ENCODE peak calls at places on chromosome 18, in six cellular contexts. One of them, this sample, is unnamed.

GRCh38 chr18:4181882-4182568 is 273.1 kb downstream of the DLGAP1 start:
- DNase-seq in RWPE1: no peak
- DNase-seq in A549: peak; percentile 8
- DNase-seq in choroid plexus epithelial cell: no peak
- DNase-seq in ovary: no peak
- DNase-seq in mesothelial cell of epicardium: no peak
- DNase-seq in this sample: no peak

GRCh38 chr18:13427354-13427753 is 208.8 kb downstream of the LDLRAD4 start:
- DNase-seq in mesothelial cell of epicardium: no peak
- DNase-seq in RWPE1: no peak
- DNase-seq in ovary: no peak
- DNase-seq in A549: no peak
- DNase-seq in choroid plexus epithelial cell: no peak
- DNase-seq in this sample: no peak

GRCh38 chr18:36095936-36096519 is 28.7 kb upstream of the RPRD1A start:
- DNase-seq in ovary: no peak
- DNase-seq in A549: peak; percentile 69
- DNase-seq in choroid plexus epithelial cell: peak; percentile 90
- DNase-seq in RWPE1: peak; percentile 17
- DNase-seq in mesothelial cell of epicardium: no peak
- DNase-seq in this sample: no peak

GRCh38 chr18:9673296-9674251 is 34.5 kb upstream of the RAB31 start:
- DNase-seq in mesothelial cell of epicardium: no peak
- DNase-seq in A549: peak; percentile 97
- DNase-seq in RWPE1: peak; percentile 95
- DNase-seq in choroid plexus epithelial cell: peak; percentile 64
- DNase-seq in ovary: no peak
- DNase-seq in this sample: no peak

GRCh38 chr18:35038029-35038428 is 3.2 kb upstream of the MAPRE2 start:
- DNase-seq in choroid plexus epithelial cell: no peak
- DNase-seq in mesothelial cell of epicardium: no peak
- DNase-seq in RWPE1: no peak
- DNase-seq in ovary: no peak
- DNase-seq in A549: no peak
- DNase-seq in this sample: no peak

GRCh38 chr18:14189858-14190257 is 57.6 kb upstream of the ZNF519 start:
- DNase-seq in A549: peak; percentile 91
- DNase-seq in choroid plexus epithelial cell: peak; percentile 32
- DNase-seq in mesothelial cell of epicardium: no peak
- DNase-seq in ovary: no peak
- DNase-seq in RWPE1: no peak
- DNase-seq in this sample: no peak

GRCh38 chr18:74284501-74285004 is 7.2 kb downstream of the CYB5A start:
- DNase-seq in A549: no peak
- DNase-seq in RWPE1: no peak
- DNase-seq in choroid plexus epithelial cell: no peak
- DNase-seq in ovary: peak; percentile 51
- DNase-seq in mesothelial cell of epicardium: no peak
- DNase-seq in this sample: no peak

GRCh38 chr18:72898870-72899840 is 31.4 kb upstream of the NETO1 start:
- DNase-seq in mesothelial cell of epicardium: no peak
- DNase-seq in choroid plexus epithelial cell: no peak
- DNase-seq in RWPE1: no peak
- DNase-seq in A549: no peak
- DNase-seq in ovary: no peak
- DNase-seq in this sample: no peak

GRCh38 chr18:76977681-76978234 is 154.8 kb downstream of the MBP start:
- DNase-seq in ovary: no peak
- DNase-seq in choroid plexus epithelial cell: peak; percentile 61
- DNase-seq in A549: no peak
- DNase-seq in RWPE1: no peak
- DNase-seq in mesothelial cell of epicardium: no peak
- DNase-seq in this sample: no peak

GRCh38 chr18:24831871-24832665 is 371.6 kb downstream of the HRH4 start:
- DNase-seq in RWPE1: no peak
- DNase-seq in ovary: no peak
- DNase-seq in choroid plexus epithelial cell: no peak
- DNase-seq in mesothelial cell of epicardium: no peak
- DNase-seq in A549: no peak
- DNase-seq in this sample: no peak

GRCh38 chr18:45275367-45276113 is 339.7 kb upstream of the SLC14A2 start:
- DNase-seq in mesothelial cell of epicardium: no peak
- DNase-seq in choroid plexus epithelial cell: peak; percentile 67
- DNase-seq in ovary: no peak
- DNase-seq in A549: peak; percentile 11
- DNase-seq in RWPE1: no peak
- DNase-seq in this sample: no peak

GRCh38 chr18:13791181-13791580 is 32.8 kb upstream of the MC5R start:
- DNase-seq in choroid plexus epithelial cell: no peak
- DNase-seq in A549: peak; percentile 3
- DNase-seq in ovary: no peak
- DNase-seq in RWPE1: peak; percentile 56
- DNase-seq in mesothelial cell of epicardium: no peak
- DNase-seq in this sample: no peak

GRCh38 chr18:6414118-6414722 is 491 bp downstream of the L3MBTL4 start:
- DNase-seq in RWPE1: peak; percentile 8
- DNase-seq in ovary: peak; percentile 84
- DNase-seq in A549: no peak
- DNase-seq in choroid plexus epithelial cell: peak; percentile 16
- DNase-seq in mesothelial cell of epicardium: peak; percentile 73
- DNase-seq in this sample: peak; percentile 29

GRCh38 chr18:7070466-7070865 is 47.1 kb downstream of the LAMA1 start:
- DNase-seq in ovary: no peak
- DNase-seq in mesothelial cell of epicardium: no peak
- DNase-seq in A549: no peak
- DNase-seq in choroid plexus epithelial cell: no peak
- DNase-seq in RWPE1: no peak
- DNase-seq in this sample: no peak

GRCh38 chr18:53254265-53254664 is 914.3 kb downstream of the DCC start:
- DNase-seq in choroid plexus epithelial cell: no peak
- DNase-seq in A549: no peak
- DNase-seq in ovary: no peak
- DNase-seq in mesothelial cell of epicardium: no peak
- DNase-seq in RWPE1: no peak
- DNase-seq in this sample: no peak

GRCh38 chr18:6543330-6543908 is 128.7 kb upstream of the L3MBTL4 start:
- DNase-seq in A549: peak; percentile 12
- DNase-seq in RWPE1: peak; percentile 24
- DNase-seq in choroid plexus epithelial cell: peak; percentile 73
- DNase-seq in ovary: no peak
- DNase-seq in mesothelial cell of epicardium: no peak
- DNase-seq in this sample: no peak

GRCh38 chr18:30381826-30382225 is 660.7 kb downstream of the DSC3 start:
- DNase-seq in choroid plexus epithelial cell: no peak
- DNase-seq in mesothelial cell of epicardium: no peak
- DNase-seq in A549: no peak
- DNase-seq in RWPE1: no peak
- DNase-seq in ovary: no peak
- DNase-seq in this sample: no peak

DNA sequence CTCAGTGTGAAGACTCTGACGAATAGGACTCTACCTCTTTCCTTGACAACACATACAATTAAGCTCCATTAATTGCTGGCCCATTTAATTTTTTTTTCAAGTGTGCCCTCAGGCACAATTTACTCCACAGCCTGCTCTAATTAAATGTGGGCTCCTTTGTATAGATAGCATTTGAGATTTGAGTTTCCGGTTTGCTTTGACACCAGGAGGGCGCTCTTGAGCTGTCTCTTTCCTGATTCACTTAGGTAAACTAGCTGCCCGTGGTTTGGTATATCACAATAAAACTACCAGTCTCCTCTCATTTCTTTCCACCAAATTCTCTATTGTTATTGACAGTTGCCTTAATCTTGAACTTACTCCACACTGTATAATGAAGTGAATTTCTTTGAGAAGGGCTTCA is 666.0 kb downstream of the DSC3 start:
- DNase-seq in RWPE1: no peak
- DNase-seq in mesothelial cell of epicardium: no peak
- DNase-seq in A549: peak; percentile 10
- DNase-seq in ovary: no peak
- DNase-seq in choroid plexus epithelial cell: no peak
- DNase-seq in this sample: no peak
- TF ChIP-seq CTCF in RWPE1: no peak
- TF ChIP-seq CTCF in mesothelial cell of epicardium: no peak
- TF ChIP-seq CTCF in A549: no peak
- TF ChIP-seq CTCF in ovary: no peak
- TF ChIP-seq CTCF in choroid plexus epithelial cell: no peak
- TF ChIP-seq CTCF in this sample: no peak

GRCh38 chr18:21132398-21132918 is 20.8 kb upstream of the ROCK1 start:
- DNase-seq in mesothelial cell of epicardium: no peak
- DNase-seq in ovary: no peak
- DNase-seq in A549: no peak
- DNase-seq in RWPE1: no peak
- DNase-seq in choroid plexus epithelial cell: no peak
- DNase-seq in this sample: no peak

GRCh38 chr18:21129586-21130216 is 18.1 kb upstream of the ROCK1 start:
- DNase-seq in choroid plexus epithelial cell: peak; percentile 55
- DNase-seq in A549: no peak
- DNase-seq in ovary: no peak
- DNase-seq in mesothelial cell of epicardium: no peak
- DNase-seq in RWPE1: no peak
- DNase-seq in this sample: no peak

GRCh38 chr18:21131698-21132230 is 20.2 kb upstream of the ROCK1 start:
- DNase-seq in A549: no peak
- DNase-seq in choroid plexus epithelial cell: no peak
- DNase-seq in mesothelial cell of epicardium: no peak
- DNase-seq in RWPE1: no peak
- DNase-seq in ovary: no peak
- DNase-seq in this sample: no peak

DNA sequence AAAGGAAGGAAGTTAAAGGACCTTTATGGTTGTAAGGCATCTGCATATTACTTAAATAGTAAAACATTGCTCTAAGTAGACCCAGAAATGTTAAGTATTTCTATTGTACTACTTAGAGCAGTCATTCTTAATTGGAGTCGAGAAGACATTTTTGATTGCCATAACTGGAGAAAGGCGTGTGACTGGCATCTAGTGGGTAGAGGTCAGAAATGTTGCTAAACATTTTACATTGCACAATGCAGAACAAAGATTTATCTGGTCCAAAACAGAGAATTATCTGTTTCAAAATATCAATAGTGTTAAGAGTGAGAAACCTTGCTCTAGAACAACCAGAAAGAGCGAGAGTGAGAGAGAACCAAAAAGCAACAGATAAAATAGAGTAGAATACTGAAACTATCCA is 23.3 kb upstream of the ROCK1 start:
- DNase-seq in A549: peak; percentile 7
- DNase-seq in choroid plexus epithelial cell: peak; percentile 49
- DNase-seq in mesothelial cell of epicardium: no peak
- DNase-seq in RWPE1: no peak
- DNase-seq in ovary: no peak
- DNase-seq in this sample: no peak
- TF ChIP-seq CTCF in A549: no peak
- TF ChIP-seq CTCF in choroid plexus epithelial cell: peak; percentile 25
- TF ChIP-seq CTCF in mesothelial cell of epicardium: no peak
- TF ChIP-seq CTCF in RWPE1: peak; percentile 41
- TF ChIP-seq CTCF in ovary: no peak
- TF ChIP-seq CTCF in this sample: no peak

GRCh38 chr18:59570101-59570875 is 126.9 kb downstream of the CCBE1 start:
- DNase-seq in mesothelial cell of epicardium: no peak
- DNase-seq in ovary: no peak
- DNase-seq in choroid plexus epithelial cell: no peak
- DNase-seq in RWPE1: no peak
- DNase-seq in A549: no peak
- DNase-seq in this sample: no peak

GRCh38 chr18:59573962-59574361 is 123.3 kb downstream of the CCBE1 start:
- DNase-seq in ovary: no peak
- DNase-seq in choroid plexus epithelial cell: no peak
- DNase-seq in mesothelial cell of epicardium: no peak
- DNase-seq in A549: no peak
- DNase-seq in RWPE1: no peak
- DNase-seq in this sample: no peak

GRCh38 chr18:59571953-59572352 is 125.3 kb downstream of the CCBE1 start:
- DNase-seq in choroid plexus epithelial cell: no peak
- DNase-seq in A549: no peak
- DNase-seq in ovary: no peak
- DNase-seq in RWPE1: no peak
- DNase-seq in mesothelial cell of epicardium: no peak
- DNase-seq in this sample: no peak

GRCh38 chr18:59579509-59579908 is 117.7 kb downstream of the CCBE1 start:
- DNase-seq in mesothelial cell of epicardium: no peak
- DNase-seq in choroid plexus epithelial cell: no peak
- DNase-seq in RWPE1: no peak
- DNase-seq in ovary: no peak
- DNase-seq in A549: no peak
- DNase-seq in this sample: no peak

DNA sequence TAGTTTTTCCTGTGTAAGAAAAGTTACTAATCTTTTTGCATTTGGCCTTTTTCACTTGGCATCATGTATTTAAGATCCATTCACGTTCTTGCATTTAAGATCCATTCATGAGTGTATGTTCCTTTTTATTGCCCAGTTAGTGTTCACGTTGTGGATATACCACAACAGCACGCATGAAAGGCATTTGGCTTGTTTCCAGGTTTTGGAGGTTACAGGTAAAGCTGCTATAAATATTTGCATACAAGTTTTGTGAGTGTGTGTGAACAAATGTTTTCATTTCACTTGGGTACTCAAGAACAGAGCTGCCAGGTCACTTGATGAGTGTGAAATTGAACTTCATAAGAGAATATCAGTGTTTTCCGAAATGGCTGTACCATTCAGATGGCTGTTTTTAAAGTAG is 121.2 kb downstream of the CCBE1 start:
- DNase-seq in A549: no peak
- DNase-seq in RWPE1: no peak
- DNase-seq in ovary: no peak
- DNase-seq in mesothelial cell of epicardium: no peak
- DNase-seq in choroid plexus epithelial cell: no peak
- DNase-seq in this sample: no peak
- TF ChIP-seq CTCF in A549: no peak
- TF ChIP-seq CTCF in RWPE1: no peak
- TF ChIP-seq CTCF in ovary: no peak
- TF ChIP-seq CTCF in mesothelial cell of epicardium: no peak
- TF ChIP-seq CTCF in choroid plexus epithelial cell: no peak
- TF ChIP-seq CTCF in this sample: no peak

DNA sequence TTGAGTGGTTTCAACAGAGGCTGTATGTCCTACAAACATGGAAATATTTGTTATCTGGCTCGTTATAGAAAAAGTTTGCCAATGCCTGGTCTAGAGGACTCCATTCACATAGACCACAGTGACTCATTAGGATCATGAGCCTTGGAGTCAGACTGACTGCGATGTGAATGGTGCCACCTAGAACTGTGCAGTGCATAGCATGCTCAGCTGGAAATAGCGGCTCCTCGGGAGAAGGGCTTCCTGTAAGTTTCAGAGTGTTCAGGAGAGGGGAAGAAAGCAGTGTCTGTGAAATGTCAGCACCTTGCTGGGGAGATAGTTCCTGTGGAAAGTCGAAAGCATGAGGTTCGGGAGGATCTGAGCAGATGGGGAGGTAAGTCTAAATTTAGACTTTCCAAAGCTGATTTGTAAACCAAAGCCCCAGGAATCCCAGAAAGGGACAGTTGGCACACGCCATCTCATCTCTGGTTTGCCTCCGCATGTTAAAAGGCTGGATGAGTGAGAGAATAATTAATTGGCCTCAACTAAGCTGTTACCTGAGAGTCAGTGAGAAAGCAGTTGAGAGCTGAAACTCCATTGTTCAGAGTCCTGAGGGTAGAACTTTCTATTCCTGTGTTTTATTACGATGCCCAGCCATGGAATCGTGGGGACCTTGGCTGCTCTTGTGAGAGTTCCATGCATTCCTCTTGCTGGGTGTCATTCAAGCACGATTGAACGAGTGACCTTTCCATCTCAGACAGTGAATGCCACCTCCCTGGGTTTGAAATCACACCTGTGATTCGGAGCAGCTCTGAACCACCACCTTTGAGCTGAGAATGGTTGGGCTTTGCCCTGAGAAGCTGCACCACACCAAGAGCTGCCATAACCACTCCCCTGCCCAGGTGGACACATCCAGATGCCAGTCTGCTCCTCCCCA is 99.5 kb downstream of the MAPK4 start:
- DNase-seq in ovary: no peak
- DNase-seq in RWPE1: peak; percentile 14
- DNase-seq in choroid plexus epithelial cell: peak; percentile 76
- DNase-seq in A549: peak; percentile 44
- DNase-seq in mesothelial cell of epicardium: no peak
- DNase-seq in this sample: no peak
- TF ChIP-seq CTCF in ovary: no peak
- TF ChIP-seq CTCF in RWPE1: no peak
- TF ChIP-seq CTCF in choroid plexus epithelial cell: peak; percentile 28
- TF ChIP-seq CTCF in A549: no peak
- TF ChIP-seq CTCF in mesothelial cell of epicardium: no peak
- TF ChIP-seq CTCF in this sample: no peak